ENCODE peak calls at places on chromosomes 7 and 10, in four cellular contexts. A is kidney, E is heart left ventricle, H is ascending aorta. N is an unnamed sample.

GRCh38 chr7:157690058-157690832 is 353.4 kb downstream of the DNAJB6 start:
- DNase-seq in A (peak; percentile 62), E (no peak), H (peak; percentile 59), N (peak; percentile 20)

GRCh38 chr7:135853008-135853407 is 104.4 kb upstream of the FAM180A start:
- DNase-seq in A (no peak), E (no peak), H (no peak), N (no peak)

GRCh38 chr7:51543801-51544553 is 227.4 kb upstream of the COBL start:
- DNase-seq in A (no peak), E (no peak), H (no peak), N (no peak)

GRCh38 chr10:70307096-70307495 is 23.3 kb upstream of the NPFFR1 start:
- DNase-seq in A (no peak), E (no peak), H (no peak), N (no peak)

GRCh38 chr10:75429159-75429827 is 2.1 kb upstream of the LRMDA start:
- DNase-seq in A (no peak), E (peak; percentile 29), H (no peak), N (no peak)

GRCh38 chr10:102776779-102777417 is 33.1 kb downstream of the WBP1L start:
- DNase-seq in A (peak; percentile 87), E (peak; percentile 93), H (peak; percentile 97), N (peak; percentile 65)

GRCh38 chr10:110765513-110766375 is 106.0 kb upstream of the PDCD4 start:
- DNase-seq in A (no peak), E (no peak), H (no peak), N (no peak)

GRCh38 chr10:79178614-79179403 is 110.0 kb downstream of the ZMIZ1 start:
- DNase-seq in A (peak; percentile 85), E (no peak), H (no peak), N (peak; percentile 79)

GRCh38 chr7:37570145-37570544 is 113.4 kb upstream of the GPR141 start:
- DNase-seq in A (no peak), E (no peak), H (no peak), N (no peak)

GRCh38 chr7:133023370-133024075 is 58.4 kb downstream of the CHCHD3 start:
- DNase-seq in A (no peak), E (no peak), H (no peak), N (no peak)

GRCh38 chr10:121524138-121524817 is 74.0 kb downstream of the FGFR2 start:
- DNase-seq in A (no peak), E (no peak), H (no peak), N (no peak)

GRCh38 chr10:132335189-132336063 is 3.4 kb downstream of the LRRC27 start:
- DNase-seq in A (no peak), E (peak; percentile 61), H (no peak), N (peak; percentile 60)

GRCh38 chr7:65800890-65801341 is 72.0 kb upstream of the VKORC1L1 start:
- DNase-seq in A (no peak), E (no peak), H (no peak), N (no peak)

GRCh38 chr7:27229448-27229847 is 13.2 kb upstream of the EVX1 start:
- DNase-seq in A (no peak), E (no peak), H (no peak), N (no peak)

GRCh38 chr7:13312327-13312726 is 624.9 kb downstream of the ARL4A start:
- DNase-seq in A (no peak), E (no peak), H (no peak), N (no peak)

GRCh38 chr10:130301026-130301892 is 165.1 kb downstream of the GLRX3 start:
- DNase-seq in A (peak; percentile 95), E (peak; percentile 26), H (no peak), N (no peak)

GRCh38 chr7:22666732-22667131 is 60.3 kb upstream of the IL6 start:
- DNase-seq in A (no peak), E (no peak), H (no peak), N (no peak)

GRCh38 chr7:44162179-44162578 is 21.0 kb upstream of the MYL7 start:
- DNase-seq in A (no peak), E (no peak), H (peak; percentile 55), N (no peak)

GRCh38 chr10:123599366-123599849 is 66.7 kb upstream of the GPR26 start:
- DNase-seq in A (no peak), E (no peak), H (no peak), N (no peak)

GRCh38 chr7:101705327-101705726 is 76.2 kb upstream of the MYL10 start:
- DNase-seq in A (no peak), E (no peak), H (no peak), N (no peak)

GRCh38 chr10:126140746-126141273 is 244.4 kb downstream of the FANK1 start:
- DNase-seq in A (no peak), E (no peak), H (no peak), N (no peak)

GRCh38 chr10:117543999-117544728 is 1.6 kb downstream of the EMX2 start:
- DNase-seq in A (no peak), E (no peak), H (peak; percentile 2), N (no peak)

GRCh38 chr10:3774814-3775670 is 10.0 kb downstream of the KLF6 start:
- DNase-seq in A (no peak), E (no peak), H (peak; percentile 87), N (peak; percentile 29)

GRCh38 chr10:102468683-102469082 is 17.3 kb upstream of the C10orf95 start:
- DNase-seq in A (no peak), E (no peak), H (no peak), N (no peak)

GRCh38 chr7:36910859-36911258 is 186.6 kb upstream of the AOAH start:
- DNase-seq in A (no peak), E (no peak), H (no peak), N (no peak)

GRCh38 chr7:30726296-30727006 is 25.5 kb upstream of the INMT start:
- DNase-seq in A (peak; percentile 45), E (no peak), H (no peak), N (no peak)

GRCh38 chr10:129740532-129741279 is 223.4 kb downstream of the EBF3 start:
- DNase-seq in A (peak; percentile 40), E (no peak), H (no peak), N (no peak)

GRCh38 chr10:120600871-120601644 is 144.0 kb downstream of the PLPP4 start:
- DNase-seq in A (no peak), E (no peak), H (no peak), N (peak; percentile 66)

GRCh38 chr10:76318171-76318570 is 886.7 kb downstream of the LRMDA start:
- DNase-seq in A (no peak), E (no peak), H (no peak), N (peak; percentile 16)

GRCh38 chr10:17109475-17110207 is 20.0 kb downstream of the CUBN start:
- DNase-seq in A (no peak), E (no peak), H (no peak), N (no peak)

GRCh38 chr10:35640474-35640873 is 1.6 kb downstream of the FZD8 start:
- DNase-seq in A (peak; percentile 89), E (peak; percentile 80), H (peak; percentile 79), N (peak; percentile 51)

GRCh38 chr7:961546-962400 is 7.3 kb upstream of the ADAP1 start:
- DNase-seq in A (peak; percentile 64), E (peak; percentile 20), H (peak; percentile 42), N (no peak)

GRCh38 chr10:11265486-11265885 is 247.8 kb downstream of the CELF2 start:
- DNase-seq in A (no peak), E (no peak), H (no peak), N (no peak)

GRCh38 chr7:88312061-88312663 is 5.5 kb upstream of the STEAP4 start:
- DNase-seq in A (peak; percentile 87), E (peak; percentile 89), H (peak; percentile 79), N (no peak)

GRCh38 chr7:101784275-101785127 is 32.9 kb upstream of the CUX1 start:
- DNase-seq in A (peak; percentile 24), E (no peak), H (no peak), N (no peak)

GRCh38 chr10:46560952-46561351 is 4.5 kb upstream of the GPRIN2 start:
- DNase-seq in A (no peak), E (peak; percentile 4), H (peak; percentile 44), N (no peak)

GRCh38 chr7:145633513-145633912 is 483.1 kb upstream of the CNTNAP2 start:
- DNase-seq in A (no peak), E (no peak), H (no peak), N (no peak)

GRCh38 chr7:73703985-73704639 is 15.4 kb downstream of the STX1A start:
- DNase-seq in A (no peak), E (peak; percentile 67), H (no peak), N (peak; percentile 67)
- H3K4me3 ChIP-seq in A (no peak overlapping the region), E (peak overlapping the region; percentile 7), H (peak overlapping the region; percentile 15), N (no peak overlapping the region)

DNA sequence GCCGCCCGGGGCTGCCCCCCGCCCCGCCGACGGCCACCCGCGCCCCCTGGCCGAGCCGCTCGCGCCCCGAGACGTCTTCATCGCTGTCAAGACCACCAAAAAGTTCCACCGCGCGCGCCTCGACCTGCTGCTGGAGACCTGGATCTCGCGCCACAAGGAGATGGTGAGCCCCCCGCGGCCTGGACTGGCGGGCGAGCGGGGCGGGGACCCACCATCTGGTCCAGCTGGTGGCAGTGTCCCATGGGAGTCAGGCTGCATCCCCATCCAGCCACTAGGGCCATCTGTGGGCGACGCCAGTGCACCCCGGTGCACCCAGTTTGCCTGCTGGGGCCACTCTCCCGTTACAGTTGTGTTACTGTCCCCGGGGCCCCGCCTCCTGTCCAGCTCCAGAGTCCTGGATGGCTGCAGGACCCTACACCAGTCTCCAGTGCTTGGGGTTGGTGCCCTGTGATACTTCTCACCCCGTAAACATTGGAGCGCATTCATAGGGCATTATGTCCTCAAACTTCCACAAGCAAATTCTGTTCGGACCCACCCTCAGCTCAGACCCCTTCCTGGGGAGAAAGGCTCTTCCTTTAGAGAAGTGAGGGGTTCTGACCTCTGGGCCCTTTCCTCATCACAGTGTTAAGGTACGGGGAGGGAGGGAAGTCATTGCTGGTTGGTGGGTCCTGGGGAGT is 695 bp downstream of the LFNG start:
- DNase-seq in A (no peak), E (no peak), H (no peak), N (peak; percentile 64)
- TF ChIP-seq CTCF in A (no peak), E (no peak), H (no peak), N (peak; percentile 51)

GRCh38 chr7:130877236-130877635 is 143.2 kb upstream of the KLF14 start:
- DNase-seq in A (no peak), E (no peak), H (no peak), N (no peak)

GRCh38 chr7:130879191-130879590 is 145.2 kb upstream of the KLF14 start:
- DNase-seq in A (no peak), E (no peak), H (no peak), N (no peak)

GRCh38 chr7:130875901-130876300 is 141.9 kb upstream of the KLF14 start:
- DNase-seq in A (no peak), E (no peak), H (no peak), N (no peak)

GRCh38 chr7:130878785-130879184 is 144.8 kb upstream of the KLF14 start:
- DNase-seq in A (no peak), E (no peak), H (no peak), N (no peak)

DNA sequence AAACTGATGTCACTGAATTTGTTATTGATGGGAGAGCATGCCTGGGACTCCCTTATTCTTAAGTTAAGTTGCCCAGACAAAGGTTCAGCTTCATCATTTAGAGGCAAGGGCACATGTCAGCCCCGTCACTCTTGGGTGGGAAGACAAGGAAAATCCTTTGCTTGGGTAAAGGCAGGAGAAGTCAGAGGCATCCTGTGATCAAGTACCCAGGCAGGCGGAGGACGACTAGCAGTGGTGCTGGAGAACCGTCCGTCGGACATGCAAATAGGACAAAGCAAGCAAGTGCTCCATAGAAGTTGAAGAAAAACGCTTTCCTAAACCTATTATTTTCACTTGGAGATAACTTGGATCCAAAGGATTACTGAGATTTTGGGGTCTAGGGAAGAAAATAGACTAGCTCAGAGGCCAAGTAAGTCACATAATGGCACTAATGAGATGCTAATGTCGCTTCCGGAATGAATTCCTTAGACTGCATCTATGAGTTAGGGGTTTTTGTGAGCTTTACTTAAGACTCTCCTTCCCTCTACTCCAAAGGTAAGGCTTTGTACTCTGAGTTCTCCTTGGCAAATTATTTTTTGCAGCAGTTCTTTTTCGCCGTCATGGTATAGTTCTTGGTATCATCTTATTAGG is 143.8 kb upstream of the KLF14 start:
- DNase-seq in A (no peak), E (no peak), H (no peak), N (no peak)
- H3K36me3 ChIP-seq in A (peaks cover 34% of the 10 kb centered on the region), E (peaks cover 14% of the 10 kb centered on the region), H (peaks cover 8% of the 10 kb centered on the region), N (no peaks in the 10 kb centered on the region)

GRCh38 chr7:45919947-45920542 is 1.0 kb downstream of the IGFBP3 start:
- DNase-seq in A (no peak), E (no peak), H (no peak), N (no peak)
- H3K4me3 ChIP-seq in A (peak overlapping the region; percentile 64), E (peak overlapping the region; percentile 62), H (peak overlapping the region; percentile 85), N (peak overlapping the region; percentile 33)